ENCODE peak calls at places on chromosomes 7 and 10, in nine cellular contexts. W is choroid plexus epithelial cell, B is dorsolateral prefrontal cortex, N is astrocyte of the spinal cord, M is colonic mucosa, D is kidney epithelial cell, H is stomach, F is spleen, Z is GM13977. U is an unnamed sample.

GRCh38 chr10:133262696-133263095 is 14.0 kb downstream of the ADAM8 start:
- DNase-seq in W (no peak), B (no peak), N (no peak), M (peak; percentile 55), D (no peak), H (no peak), F (peak; percentile 89), Z (no peak), U (no peak)

GRCh38 chr7:137606061-137606674 is 240.6 kb downstream of the DGKI start:
- DNase-seq in W (peak; percentile 78), B (no peak), N (peak; percentile 81), M (no peak), D (peak; percentile 4), H (no peak), F (no peak), Z (peak; percentile 10), U (peak; percentile 82)

GRCh38 chr7:65475040-65475726 is 101.5 kb downstream of the ZNF92 start:
- DNase-seq in W (no peak), B (no peak), N (no peak), M (no peak), D (no peak), H (no peak), F (no peak), Z (no peak), U (no peak)

GRCh38 chr7:54749200-54749599 is 9.8 kb downstream of the SEC61G start:
- DNase-seq in W (no peak), B (no peak), N (no peak), M (no peak), D (no peak), H (no peak), F (no peak), Z (no peak), U (no peak)

GRCh38 chr10:120600871-120601644 is 144.0 kb downstream of the PLPP4 start:
- DNase-seq in W (peak; percentile 41), B (no peak), N (peak; percentile 54), M (no peak), D (no peak), H (no peak), F (no peak), Z (no peak), U (peak; percentile 5)

GRCh38 chr10:91381562-91381923 is 28.6 kb upstream of the HECTD2 start:
- DNase-seq in W (no peak), B (no peak), N (peak; percentile 30), M (no peak), D (no peak), H (no peak), F (no peak), Z (no peak), U (peak; percentile 17)

GRCh38 chr7:149414745-149415390 is 46.0 kb downstream of the ZNF777 start:
- DNase-seq in W (peak; percentile 82), B (peak; percentile 79), N (peak; percentile 81), M (peak; percentile 30), D (no peak), H (no peak), F (peak; percentile 93), Z (no peak), U (peak; percentile 72)

GRCh38 chr7:92588561-92588960 is 1.6 kb downstream of the FAM133B start:
- DNase-seq in W (peak; percentile 16), B (no peak), N (no peak), M (no peak), D (no peak), H (no peak), F (no peak), Z (no peak), U (no peak)

GRCh38 chr7:27154901-27155815 is 1.3 kb downstream of the HOXA7 start:
- DNase-seq in W (no peak), B (peak; percentile 35), N (peak; percentile 37), M (peak; percentile 60), D (no peak), H (peak; percentile 24), F (peak; percentile 74), Z (no peak), U (no peak)

GRCh38 chr7:139602143-139602722 is 78.7 kb downstream of the CLEC2L start:
- DNase-seq in W (peak; percentile 72), B (no peak), N (peak; percentile 59), M (no peak), D (peak; percentile 10), H (no peak), F (no peak), Z (peak; percentile 55), U (peak; percentile 64)

GRCh38 chr7:108479751-108480150 is 23.5 kb upstream of the NRCAM start:
- DNase-seq in W (no peak), B (no peak), N (no peak), M (no peak), D (no peak), H (no peak), F (no peak), Z (no peak), U (no peak)

GRCh38 chr10:93160829-93161228 is 87.1 kb downstream of the CYP26A1 start:
- DNase-seq in W (peak; percentile 71), B (no peak), N (peak; percentile 81), M (no peak), D (no peak), H (no peak), F (no peak), Z (no peak), U (peak; percentile 51)

GRCh38 chr7:69365588-69366241 is 232.6 kb upstream of the AUTS2 start:
- DNase-seq in W (peak; percentile 31), B (no peak), N (peak; percentile 32), M (no peak), D (peak; percentile 35), H (no peak), F (no peak), Z (no peak), U (no peak)

GRCh38 chr7:155189600-155189989 is 108.1 kb upstream of the INSIG1 start:
- DNase-seq in W (no peak), B (no peak), N (no peak), M (no peak), D (no peak), H (no peak), F (no peak), Z (no peak), U (no peak)

GRCh38 chr10:102620615-102621417 is 23.5 kb upstream of the TRIM8 start:
- DNase-seq in W (no peak), B (peak; percentile 28), N (no peak), M (no peak), D (no peak), H (no peak), F (no peak), Z (no peak), U (no peak)

GRCh38 chr7:111199643-111200042 is 108.7 kb downstream of the LRRN3 start:
- DNase-seq in W (peak; percentile 33), B (no peak), N (peak; percentile 11), M (no peak), D (no peak), H (no peak), F (no peak), Z (no peak), U (no peak)

GRCh38 chr10:125284875-125285597 is 124.7 kb upstream of the CTBP2 start:
- DNase-seq in W (no peak), B (no peak), N (no peak), M (no peak), D (no peak), H (no peak), F (no peak), Z (no peak), U (no peak)

GRCh38 chr10:75876710-75877109 is 445.3 kb downstream of the LRMDA start:
- DNase-seq in W (no peak), B (no peak), N (no peak), M (no peak), D (no peak), H (no peak), F (no peak), Z (no peak), U (no peak)

DNA sequence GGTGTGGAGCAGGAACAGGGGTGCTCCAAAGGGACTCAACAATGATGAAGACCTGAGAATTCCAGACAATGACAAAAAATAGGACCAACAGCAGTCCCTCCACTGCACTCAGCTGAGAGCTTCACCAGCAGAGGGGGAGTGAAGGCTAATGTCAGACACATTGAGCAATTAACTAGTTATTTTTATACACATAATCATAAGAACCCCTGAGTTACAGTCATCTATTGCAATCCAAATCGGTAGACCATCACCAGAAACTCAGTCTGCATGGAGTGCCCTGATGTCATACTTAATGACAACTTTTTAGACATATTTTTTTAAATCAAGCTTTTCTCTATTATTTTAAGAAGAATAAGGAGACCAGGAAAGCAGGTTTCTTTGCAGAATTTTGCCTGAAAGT is 30.6 kb upstream of the IKZF1 start:
- DNase-seq in W (no peak), B (no peak), N (no peak), M (no peak), D (no peak), H (no peak), F (no peak), Z (no peak), U (no peak)
- TF ChIP-seq CTCF in W (no peak), B (no peak), N (no peak), M (no peak), D (no peak), H (no peak), F (no peak), Z (peak; percentile 21), U (no peak)

GRCh38 chr7:42070068-42070467 is 166.9 kb downstream of the GLI3 start:
- DNase-seq in W (peak; percentile 77), B (no peak), N (peak; percentile 24), M (no peak), D (peak; percentile 34), H (no peak), F (no peak), Z (no peak), U (peak; percentile 70)

GRCh38 chr7:42074079-42074478 is 162.9 kb downstream of the GLI3 start:
- DNase-seq in W (no peak), B (no peak), N (no peak), M (no peak), D (no peak), H (no peak), F (no peak), Z (no peak), U (no peak)

GRCh38 chr7:42068554-42069280 is 168.3 kb downstream of the GLI3 start:
- DNase-seq in W (no peak), B (no peak), N (no peak), M (no peak), D (no peak), H (no peak), F (no peak), Z (no peak), U (no peak)

GRCh38 chr7:42069625-42070024 is 167.4 kb downstream of the GLI3 start:
- DNase-seq in W (no peak), B (no peak), N (no peak), M (no peak), D (no peak), H (no peak), F (no peak), Z (no peak), U (peak; percentile 23)

GRCh38 chr7:42071372-42072261 is 165.4 kb downstream of the GLI3 start:
- DNase-seq in W (peak; percentile 61), B (no peak), N (peak; percentile 53), M (no peak), D (no peak), H (no peak), F (no peak), Z (no peak), U (peak; percentile 66)
- TF ChIP-seq CTCF in W (peak; percentile 48), B (no peak), N (peak; percentile 15), M (no peak), D (peak; percentile 25), H (no peak), F (no peak), Z (no peak), U (peak; percentile 33)

GRCh38 chr7:141490474-141490873 is 60.7 kb upstream of the AGK start:
- DNase-seq in W (no peak), B (no peak), N (no peak), M (no peak), D (no peak), H (no peak), F (no peak), Z (no peak), U (no peak)
- TF ChIP-seq CTCF in W (no peak), B (no peak), N (no peak), M (no peak), D (no peak), H (no peak), F (no peak), Z (no peak), U (no peak)

GRCh38 chr7:90412458-90413184 is 9.4 kb downstream of the CLDN12 start:
- DNase-seq in W (peak; percentile 29), B (no peak), N (no peak), M (peak; percentile 67), D (no peak), H (peak; percentile 55), F (no peak), Z (no peak), U (no peak)
- TF ChIP-seq CTCF in W (peak; percentile 53), B (no peak), N (peak; percentile 35), M (peak; percentile 41), D (peak; percentile 35), H (no peak), F (no peak), Z (peak; percentile 51), U (peak; percentile 35)

U was measured in fibroblast of pulmonary artery.